ENCODE peak calls at places on chromosomes 12 and 14, in nine cellular contexts. S is body of pancreas; C is iPS DF 19.7; A is stimulated activated CD8-positive, alpha-beta memory T cell treated with anti-CD3 and anti-CD28 coated beads, Interleukin-7, amount 100 ng/mL, for 4 hours; U is glomerular endothelial cell; T is iPS-NIHi11; R is activated T-helper 1 cell treated with Interleukin-2 at 50 U/mL for 16 hours; O is activated CD4-positive, alpha-beta T cell treated with anti-CD3 and anti-CD28 coated beads, Interleukin-2, amount 50 U/mL, for 48 hours; L is putamen. G is an unnamed sample.

GRCh38 chr14:29028973-29029582 is 262.5 kb downstream of the FOXG1 start:
- DNase-seq in S (peak), C (peak), A (no peak), U (no peak), T (peak), R (no peak), O (no peak), L (no peak), G (no peak)

GRCh38 chr12:10015450-10015849 is 5.0 kb downstream of the CLEC12B start:
- DNase-seq in S (no peak), C (no peak), A (no peak), U (no peak), T (no peak), R (no peak), O (no peak), L (no peak), G (no peak)

GRCh38 chr14:30620178-30620577 is 1.9 kb upstream of the SCFD1 start:
- DNase-seq in S (no peak), C (no peak), A (no peak), U (no peak), T (no peak), R (no peak), O (no peak), L (no peak), G (no peak)

GRCh38 chr12:21751517-21751916 is 23.0 kb downstream of the KCNJ8 start:
- DNase-seq in S (no peak), C (no peak), A (no peak), U (no peak), T (no peak), R (no peak), O (no peak), L (no peak), G (no peak)

GRCh38 chr14:100662850-100663527 is 63.7 kb upstream of the DLK1 start:
- DNase-seq in S (peak), C (no peak), A (peak), U (peak), T (peak), R (peak), O (peak), L (peak), G (peak)

GRCh38 chr12:120984351-120984898 is 6.1 kb downstream of the HNF1A start:
- DNase-seq in S (peak), C (no peak), A (no peak), U (no peak), T (peak), R (no peak), O (no peak), L (no peak), G (no peak)

GRCh38 chr12:64998327-64999156 is 122.6 kb downstream of the WIF1 start:
- DNase-seq in S (no peak), C (no peak), A (no peak), U (no peak), T (no peak), R (no peak), O (no peak), L (peak), G (no peak)

GRCh38 chr12:114729731-114730130 is 45.8 kb upstream of the TBX3 start:
- DNase-seq in S (no peak), C (no peak), A (no peak), U (no peak), T (no peak), R (no peak), O (no peak), L (no peak), G (no peak)

GRCh38 chr12:96359328-96359727 is 40.9 kb downstream of the CDK17 start:
- DNase-seq in S (no peak), C (no peak), A (no peak), U (no peak), T (peak), R (no peak), O (no peak), L (no peak), G (no peak)